ENCODE peak calls at places on chromosomes 6 and 20, in eight cellular contexts. Z is left lung; M is MM.1S; N is CD8-positive, alpha-beta T cell; V is right cardiac atrium; E is cardiac muscle cell; C is colonic mucosa; T is CD8-positive, alpha-beta memory T cell. B is an unnamed sample.

GRCh38 chr6:101705866-101706265 is 312.4 kb downstream of the GRIK2 start:
- DNase-seq in N (no peak), C (no peak), E (no peak), Z (no peak), V (no peak), T (no peak), M (no peak), B (no peak)

GRCh38 chr6:123956492-123957139 is 153.0 kb downstream of the NKAIN2 start:
- DNase-seq in E (no peak), T (no peak), V (no peak), N (no peak), C (no peak), M (no peak), Z (no peak), B (no peak)

GRCh38 chr6:100446115-100446921 is 18.4 kb downstream of the SIM1 start:
- DNase-seq in Z (peak; percentile 79), M (no peak), E (no peak), N (no peak), C (no peak), V (no peak), T (no peak), B (no peak)

GRCh38 chr20:58627212-58628072 is 23.6 kb upstream of the STX16 start:
- DNase-seq in C (no peak), V (no peak), T (no peak), M (no peak), N (no peak), Z (no peak), E (no peak), B (peak; percentile 44)

GRCh38 chr20:4444404-4444803 is 277.3 kb upstream of the PRND start:
- DNase-seq in T (no peak), V (no peak), C (no peak), N (no peak), Z (no peak), M (no peak), E (no peak), B (no peak)

GRCh38 chr6:95231416-95231815 is 345.9 kb upstream of the MANEA start:
- DNase-seq in Z (no peak), C (no peak), V (no peak), T (no peak), M (no peak), E (no peak), N (no peak), B (no peak)

GRCh38 chr20:52379723-52380336 is 188.3 kb upstream of the ZFP64 start:
- DNase-seq in E (peak; percentile 46), M (peak; percentile 35), T (peak; percentile 4), Z (peak; percentile 63), V (peak; percentile 75), N (peak; percentile 62), C (peak; percentile 43), B (no peak)

GRCh38 chr20:23143098-23143497 is 57.0 kb upstream of the CD93 start:
- DNase-seq in E (peak; percentile 37), V (peak; percentile 72), C (no peak), M (no peak), T (no peak), N (no peak), Z (no peak), B (peak; percentile 85)

GRCh38 chr6:46191961-46192360 is 21.2 kb upstream of the ENPP5 start:
- DNase-seq in E (no peak), M (no peak), N (no peak), V (no peak), T (no peak), C (no peak), Z (no peak), B (no peak)

GRCh38 chr6:32609731-32610640 is 20.3 kb upstream of the HLA-DRB1 start:
- DNase-seq in M (peak; percentile 91), E (peak; percentile 84), Z (no peak), C (peak; percentile 63), T (no peak), V (peak; percentile 60), N (no peak), B (peak; percentile 19)

GRCh38 chr6:50952092-50952932 is 133.6 kb downstream of the TFAP2B start:
- DNase-seq in M (no peak), V (no peak), Z (no peak), N (no peak), T (no peak), C (no peak), E (peak; percentile 7), B (no peak)

GRCh38 chr20:42204261-42204660 is 586.1 kb upstream of the CHD6 start:
- DNase-seq in T (no peak), V (no peak), Z (no peak), C (no peak), N (no peak), E (peak; percentile 27), M (no peak), B (no peak)

GRCh38 chr20:59004763-59005522 is 2.1 kb downstream of the CTSZ start:
- DNase-seq in N (peak; percentile 73), V (peak; percentile 87), Z (peak; percentile 92), M (peak; percentile 84), E (no peak), C (peak; percentile 90), T (no peak), B (peak; percentile 67)

GRCh38 chr6:158816329-158816728 is 2.8 kb downstream of the EZR start:
- DNase-seq in Z (no peak), N (peak; percentile 19), M (peak; percentile 36), V (no peak), C (no peak), E (peak; percentile 40), T (no peak), B (no peak)

GRCh38 chr6:20978176-20978614 is 443.9 kb downstream of the CDKAL1 start:
- DNase-seq in V (no peak), M (no peak), E (no peak), N (no peak), C (no peak), Z (no peak), T (no peak), B (no peak)

GRCh38 chr20:37656945-37657344 is 36.9 kb upstream of the CTNNBL1 start:
- DNase-seq in N (no peak), V (no peak), T (no peak), E (no peak), C (no peak), Z (no peak), M (no peak), B (no peak)

DNA sequence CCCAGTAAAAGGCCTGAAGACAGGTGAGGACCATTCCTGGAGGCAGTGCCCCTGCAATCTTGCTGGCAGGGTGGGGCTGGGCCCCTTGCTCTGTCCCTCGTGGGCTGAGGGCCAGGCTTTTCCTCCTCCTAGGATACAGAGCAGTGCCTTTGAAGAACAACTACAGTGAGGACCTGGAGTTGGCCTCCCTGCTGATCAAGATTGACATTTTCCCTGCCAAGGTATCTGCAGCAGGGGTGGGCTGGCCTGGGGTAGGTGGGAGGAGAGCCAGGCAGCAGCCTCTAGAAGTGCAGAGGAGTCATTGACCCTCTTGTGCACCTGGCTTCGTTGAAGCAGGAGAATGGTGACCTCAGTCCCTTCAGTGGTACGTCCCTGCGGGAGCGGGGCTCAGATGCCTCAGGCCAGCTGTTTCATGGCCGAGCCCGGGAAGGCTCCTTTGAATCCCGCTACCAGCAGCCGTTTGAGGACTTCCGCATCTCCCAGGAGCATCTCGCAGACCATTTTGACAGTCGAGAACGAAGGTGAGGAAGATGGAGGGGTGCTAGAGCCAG is 36.5 kb downstream of the PLCG1 start:
- DNase-seq in T (no peak), E (no peak), V (no peak), Z (no peak), M (no peak), C (peak; percentile 15), N (peak; percentile 44), B (peak; percentile 19)
- H3K4me1 ChIP-seq in T (no peaks in the 10 kb centered on the region), E (no peaks in the 10 kb centered on the region), V (peaks cover 25% of the 10 kb centered on the region), Z (peaks cover 17% of the 10 kb centered on the region), M (no peaks in the 10 kb centered on the region), C (no peaks in the 10 kb centered on the region), N (peaks cover 15% of the 10 kb centered on the region), B (peaks cover 70% of the 10 kb centered on the region)

DNA sequence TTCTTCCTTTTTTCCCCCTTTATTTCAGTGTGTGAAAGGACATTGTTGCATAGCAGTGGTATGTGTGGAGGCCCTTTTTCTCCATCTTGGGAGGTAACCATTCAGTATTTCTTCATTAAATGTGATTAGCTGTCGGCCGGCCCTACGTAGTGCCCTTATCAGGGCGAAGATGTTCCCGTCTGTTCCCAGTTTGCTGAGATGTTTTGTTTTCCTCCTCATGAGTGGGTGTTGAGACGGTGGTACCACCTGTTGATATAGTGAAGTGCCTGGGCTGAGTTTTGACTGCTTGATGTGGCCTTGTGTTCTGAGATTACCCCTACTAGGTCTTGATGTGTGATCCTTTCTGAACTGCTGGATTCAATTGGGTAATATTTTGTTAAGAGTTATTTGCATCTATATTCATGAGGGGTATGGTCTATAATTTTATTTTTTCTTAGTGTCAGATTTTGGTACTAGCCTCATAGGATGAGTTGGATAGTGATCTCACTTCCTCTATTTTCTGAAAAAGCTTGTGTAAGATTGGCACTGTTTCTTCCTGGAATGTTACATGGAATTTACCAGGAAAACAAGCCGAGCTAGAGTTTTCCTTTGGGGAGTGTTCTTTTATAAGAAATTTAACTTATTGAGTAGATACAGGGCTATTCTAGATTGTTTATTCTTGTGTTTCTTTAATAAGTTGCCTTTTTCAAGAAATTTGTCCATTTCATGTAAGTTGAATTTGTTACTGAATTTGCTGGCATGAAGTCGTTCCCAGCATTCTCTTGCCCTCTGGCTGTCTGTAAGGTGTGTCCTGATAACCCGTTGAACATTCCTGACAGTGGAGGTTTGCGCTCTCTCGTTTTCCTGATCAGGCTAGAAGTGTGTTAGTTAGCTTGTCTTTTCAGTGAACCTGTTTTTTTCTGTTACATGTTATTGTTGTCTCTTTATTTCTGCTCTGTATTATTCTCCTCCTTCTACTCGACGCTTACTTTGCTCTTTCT is 4.3 kb downstream of the MTG2 start:
- DNase-seq in Z (no peak), C (no peak), M (no peak), T (no peak), V (no peak), N (no peak), E (peak; percentile 14), B (no peak)
- H3K4me1 ChIP-seq in Z (peaks cover 42% of the 10 kb centered on the region), C (peaks cover 7% of the 10 kb centered on the region), M (peaks cover 2% of the 10 kb centered on the region), T (peaks cover 14% of the 10 kb centered on the region), V (peaks cover 8% of the 10 kb centered on the region), N (peaks cover 11% of the 10 kb centered on the region), E (peaks cover 11% of the 10 kb centered on the region), B (peaks cover 29% of the 10 kb centered on the region)

DNA sequence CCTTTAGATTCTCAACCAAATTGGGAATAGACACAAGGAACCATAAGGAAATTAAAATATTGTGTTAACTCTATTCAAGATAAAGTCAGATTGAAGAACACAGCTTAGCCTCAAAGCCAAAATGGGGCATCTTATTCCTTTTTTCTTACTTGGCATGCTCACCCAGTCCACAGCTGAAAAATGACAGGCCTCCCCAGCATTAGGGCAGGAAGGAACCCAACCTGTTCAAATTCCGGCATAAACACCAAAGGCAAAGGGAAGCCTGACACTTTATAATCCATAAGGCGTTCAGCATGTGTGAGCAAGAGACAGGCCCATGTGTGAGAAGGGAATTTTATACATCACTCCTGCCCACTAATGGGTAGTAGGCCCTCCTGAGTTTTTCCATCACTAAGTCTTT is 2.9 kb downstream of the BEND6 start:
- DNase-seq in E (no peak), N (no peak), T (no peak), Z (no peak), V (no peak), C (no peak), M (no peak), B (no peak)
- H3K4me1 ChIP-seq in E (no peaks in the 10 kb centered on the region), N (peaks cover 14% of the 10 kb centered on the region), T (peaks cover 16% of the 10 kb centered on the region), Z (peaks cover 22% of the 10 kb centered on the region), V (no peaks in the 10 kb centered on the region), C (no peaks in the 10 kb centered on the region), M (peaks cover 9% of the 10 kb centered on the region), B (peaks cover 12% of the 10 kb centered on the region)

DNA sequence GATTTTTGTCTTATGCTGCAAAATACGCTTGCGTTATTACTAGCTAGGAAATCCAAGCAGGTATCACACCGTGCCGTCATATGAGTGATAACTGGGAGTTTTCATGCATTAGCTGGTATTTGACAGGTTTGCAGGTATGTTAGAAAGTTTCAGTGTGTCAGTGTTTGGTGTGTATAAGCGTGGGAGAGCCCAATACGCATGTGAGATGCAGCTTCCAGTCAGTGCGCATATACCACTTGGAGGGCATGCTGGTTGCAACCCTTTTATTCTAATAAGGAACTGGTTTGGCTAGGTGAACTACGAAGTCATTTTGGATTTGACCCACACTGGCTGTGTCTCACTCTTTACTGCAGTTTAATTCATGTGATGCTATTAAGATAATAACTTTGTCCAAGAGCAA is 35.1 kb downstream of the JARID2 start:
- DNase-seq in C (no peak), V (no peak), Z (no peak), M (no peak), T (no peak), E (no peak), N (no peak), B (no peak)
- H3K4me1 ChIP-seq in C (peaks cover 10% of the 10 kb centered on the region), V (peaks cover 5% of the 10 kb centered on the region), Z (peaks cover 56% of the 10 kb centered on the region), M (no peaks in the 10 kb centered on the region), T (peaks cover 9% of the 10 kb centered on the region), E (peaks cover 6% of the 10 kb centered on the region), N (peaks cover 23% of the 10 kb centered on the region), B (peaks cover 12% of the 10 kb centered on the region)

B was measured in tibial artery.